ENCODE peak calls at places on chromosomes 6 and 20, in nine cellular contexts. V is neuronal stem cell; J is tibial artery; L is lower lobe of right lung; O is naive thymus-derived CD4-positive, alpha-beta T cell; N is PC-3; G is PC-9; E is fibroblast of lung; F is psoas muscle. Y is an unnamed sample.

GRCh38 chr6:3813150-3813780 is 35.9 kb upstream of the FAM50B start:
- DNase-seq in L (no peak), O (no peak), V (no peak), F (peak; percentile 70), J (peak; percentile 63), E (peak; percentile 61), N (peak; percentile 80), G (peak; percentile 40), Y (no peak)

GRCh38 chr6:3841066-3841454 is 8.1 kb upstream of the FAM50B start:
- DNase-seq in E (peak; percentile 17), G (no peak), J (no peak), N (no peak), O (no peak), V (no peak), F (no peak), L (no peak), Y (no peak)

GRCh38 chr20:36315545-36316351 is 9.6 kb downstream of the DLGAP4 start:
- DNase-seq in G (no peak), L (peak; percentile 30), V (no peak), E (no peak), F (no peak), O (no peak), N (no peak), J (no peak), Y (no peak)

GRCh38 chr6:137260205-137260604 is 41.0 kb upstream of the IFNGR1 start:
- DNase-seq in L (no peak), F (no peak), V (no peak), J (no peak), E (no peak), O (no peak), G (no peak), N (no peak), Y (no peak)

GRCh38 chr6:157323924-157324276 is 581 bp upstream of the TMEM242 start:
- DNase-seq in N (peak; percentile 73), J (peak; percentile 77), G (peak; percentile 72), L (peak; percentile 85), F (peak; percentile 84), E (peak; percentile 88), V (peak; percentile 68), O (no peak), Y (peak; percentile 46)

GRCh38 chr6:1820165-1820564 is 210.4 kb downstream of the FOXC1 start:
- DNase-seq in O (no peak), N (no peak), L (no peak), J (no peak), V (no peak), G (no peak), F (no peak), E (peak; percentile 59), Y (no peak)

GRCh38 chr6:149925974-149926777 is 3.3 kb upstream of the RAET1G start:
- DNase-seq in O (peak; percentile 56), J (peak; percentile 96), G (peak; percentile 66), L (peak; percentile 90), N (peak; percentile 80), V (peak; percentile 70), F (peak; percentile 91), E (peak; percentile 62), Y (peak; percentile 63)

GRCh38 chr20:40488401-40488800 is 200.6 kb downstream of the MAFB start:
- DNase-seq in E (no peak), L (no peak), G (no peak), F (no peak), N (no peak), V (no peak), J (no peak), O (no peak), Y (no peak)

GRCh38 chr6:108589244-108589730 is 28.6 kb downstream of the FOXO3 start:
- DNase-seq in L (peak; percentile 88), O (no peak), F (peak; percentile 76), J (peak; percentile 92), V (peak; percentile 62), G (peak; percentile 90), E (peak; percentile 70), N (peak; percentile 47), Y (no peak)
- H3K4me3 ChIP-seq in L (peak overlapping the region; percentile 0), O (no peak overlapping the region), F (peak overlapping the region; percentile 23), J (peak overlapping the region; percentile 12), V (peak overlapping the region; percentile 39), G (no peak overlapping the region), E (no peak overlapping the region), N (no peak overlapping the region), Y (no peak overlapping the region)

GRCh38 chr6:30722280-30723112 is 2.3 kb downstream of the TUBB start:
- DNase-seq in O (peak; percentile 74), V (peak; percentile 81), J (peak; percentile 72), L (peak; percentile 86), N (peak; percentile 90), E (peak; percentile 57), F (peak; percentile 81), G (peak; percentile 72), Y (peak; percentile 81)

GRCh38 chr6:30726506-30727413 is 6.6 kb downstream of the TUBB start:
- DNase-seq in L (no peak), N (peak; percentile 33), G (no peak), F (no peak), E (no peak), O (no peak), V (no peak), J (no peak), Y (no peak)

GRCh38 chr6:30724906-30725667 is 4.9 kb downstream of the TUBB start:
- DNase-seq in O (no peak), J (no peak), L (no peak), E (no peak), V (no peak), G (no peak), F (no peak), N (no peak), Y (no peak)

GRCh38 chr6:30727920-30728605 is 7.9 kb downstream of the TUBB start:
- DNase-seq in F (no peak), J (no peak), G (no peak), O (no peak), E (peak; percentile 59), V (no peak), L (no peak), N (peak; percentile 36), Y (no peak)

DNA sequence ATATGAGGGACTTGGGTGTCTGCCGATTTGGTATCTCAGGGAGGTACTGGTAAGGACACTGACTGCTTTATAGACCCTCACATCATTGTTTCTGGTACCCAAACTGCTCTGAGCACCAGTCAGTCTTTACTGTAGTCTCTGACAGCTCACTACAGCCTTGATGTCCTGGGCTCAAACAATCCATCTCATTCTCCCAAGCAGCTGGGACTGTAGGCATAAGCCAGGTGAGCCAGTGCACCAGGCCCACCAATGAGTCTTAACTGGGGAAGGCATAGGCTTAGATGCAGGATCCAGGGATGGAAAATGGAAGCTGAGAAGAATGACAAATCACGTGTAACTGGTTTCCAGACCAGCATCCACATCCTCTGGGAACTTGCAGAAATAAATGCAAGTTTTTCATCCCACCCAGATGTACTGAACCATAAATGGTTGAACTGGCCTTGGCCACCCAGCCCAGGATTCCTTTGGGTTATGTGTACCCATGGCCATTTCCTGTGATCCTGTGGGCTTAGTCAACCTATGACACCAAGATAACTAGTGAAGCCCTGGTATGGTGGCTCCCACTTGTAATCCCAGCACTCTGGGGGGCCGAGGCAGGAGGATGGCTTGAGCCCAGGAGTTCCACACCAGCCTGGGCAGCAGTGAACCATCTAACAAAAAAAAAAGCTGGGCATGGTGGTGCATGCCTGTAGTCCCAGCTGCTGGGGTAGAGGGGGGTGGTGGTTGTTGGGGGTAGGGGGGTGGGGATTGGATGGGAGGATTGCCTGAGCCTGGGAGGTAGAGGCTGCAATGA is 5.8 kb downstream of the TUBB start:
- DNase-seq in V (no peak), J (no peak), F (no peak), E (peak; percentile 73), L (no peak), N (peak; percentile 61), G (no peak), O (no peak), Y (no peak)
- H3K4me1 ChIP-seq in V (peaks cover 14% of the 10 kb centered on the region), J (peaks cover 14% of the 10 kb centered on the region), F (peaks cover 16% of the 10 kb centered on the region), E (peaks cover 15% of the 10 kb centered on the region), L (peaks cover 29% of the 10 kb centered on the region), N (peaks cover 16% of the 10 kb centered on the region), G (peaks cover 13% of the 10 kb centered on the region), O (peaks cover 24% of the 10 kb centered on the region), Y (peaks cover 53% of the 10 kb centered on the region)

GRCh38 chr20:49637238-49637637 is 69.3 kb upstream of the PTGIS start:
- DNase-seq in O (no peak), J (no peak), E (no peak), G (no peak), V (no peak), N (no peak), F (no peak), L (no peak), Y (no peak)

GRCh38 chr20:49635171-49635570 is 67.2 kb upstream of the PTGIS start:
- DNase-seq in O (no peak), G (no peak), L (no peak), J (no peak), N (no peak), F (peak; percentile 46), V (no peak), E (no peak), Y (no peak)

GRCh38 chr20:49634116-49634515 is 66.2 kb upstream of the PTGIS start:
- DNase-seq in E (no peak), O (no peak), F (no peak), G (no peak), L (no peak), J (no peak), V (no peak), N (no peak), Y (no peak)

GRCh38 chr20:49636447-49636846 is 68.5 kb upstream of the PTGIS start:
- DNase-seq in E (no peak), N (no peak), G (no peak), V (no peak), J (no peak), F (peak; percentile 54), L (peak; percentile 80), O (no peak), Y (no peak)

GRCh38 chr20:49635829-49636228 is 67.9 kb upstream of the PTGIS start:
- DNase-seq in N (no peak), E (no peak), G (no peak), V (no peak), L (no peak), F (no peak), O (no peak), J (no peak), Y (no peak)
- H3K36me3 ChIP-seq in N (peaks cover 59% of the 10 kb centered on the region), E (peaks cover 11% of the 10 kb centered on the region), G (peaks cover 65% of the 10 kb centered on the region), V (peaks cover 24% of the 10 kb centered on the region), L (peaks cover 63% of the 10 kb centered on the region), F (peaks cover 74% of the 10 kb centered on the region), O (peaks cover 22% of the 10 kb centered on the region), J (peaks cover 55% of the 10 kb centered on the region), Y (peaks cover 16% of the 10 kb centered on the region)

GRCh38 chr6:107331409-107332386 is 127.7 kb downstream of the PDSS2 start:
- DNase-seq in O (no peak), L (no peak), F (no peak), E (peak; percentile 36), V (no peak), N (no peak), G (no peak), J (no peak), Y (no peak)

GRCh38 chr6:107330190-107330589 is 129.2 kb downstream of the PDSS2 start:
- DNase-seq in F (no peak), O (no peak), E (no peak), J (no peak), L (peak; percentile 49), V (no peak), N (no peak), G (peak; percentile 36), Y (no peak)

GRCh38 chr6:107323133-107323785 is 136.1 kb downstream of the PDSS2 start:
- DNase-seq in J (no peak), N (no peak), L (no peak), G (no peak), O (no peak), F (no peak), E (peak; percentile 65), V (no peak), Y (no peak)

GRCh38 chr6:107329063-107329462 is 130.3 kb downstream of the PDSS2 start:
- DNase-seq in L (no peak), O (no peak), N (no peak), V (no peak), F (no peak), G (no peak), J (no peak), E (no peak), Y (no peak)

GRCh38 chr6:107328081-107328480 is 131.3 kb downstream of the PDSS2 start:
- DNase-seq in L (no peak), F (no peak), N (no peak), O (no peak), E (no peak), G (no peak), V (no peak), J (no peak), Y (no peak)
- H3K4me3 ChIP-seq in L (no peak overlapping the region), F (no peak overlapping the region), N (no peak overlapping the region), O (no peak overlapping the region), E (no peak overlapping the region), G (no peak overlapping the region), V (no peak overlapping the region), J (no peak overlapping the region), Y (no peak overlapping the region)

Y was measured in CD4-positive, alpha-beta memory T cell.